ENCODE peak calls at places on chromosomes 12 and 14, in eight cellular contexts. K is bronchial epithelial cell, G is tibial artery, U is AG10803, D is lower leg skin, P is PC-3, C is prostate gland, N is mucosa of descending colon. F is an unnamed sample.

GRCh38 chr12:120259418-120260202 is 5.9 kb downstream of the PXN start:
- DNase-seq in K (no peak), G (no peak), U (peak; percentile 85), D (peak; percentile 44), P (no peak), C (no peak), N (peak; percentile 56), F (peak; percentile 88)

GRCh38 chr12:76765598-76765997 is 1.7 kb downstream of the ZDHHC17 start:
- DNase-seq in K (no peak), G (no peak), U (peak; percentile 53), D (no peak), P (no peak), C (no peak), N (no peak), F (no peak)

GRCh38 chr14:104443391-104444158 is 136.0 kb upstream of the C14orf180 start:
- DNase-seq in K (no peak), G (peak; percentile 58), U (no peak), D (no peak), P (no peak), C (no peak), N (no peak), F (no peak)

GRCh38 chr12:130031571-130032189 is 127.9 kb upstream of the TMEM132D start:
- DNase-seq in K (peak; percentile 30), G (no peak), U (peak; percentile 6), D (no peak), P (peak; percentile 62), C (no peak), N (no peak), F (no peak)

GRCh38 chr14:75267141-75267601 is 11.5 kb upstream of the FOS start:
- DNase-seq in K (no peak), G (no peak), U (peak; percentile 87), D (no peak), P (no peak), C (no peak), N (no peak), F (peak; percentile 82)

GRCh38 chr12:12294215-12295005 is 27.6 kb upstream of the LRP6 start:
- DNase-seq in K (no peak), G (no peak), U (peak; percentile 45), D (no peak), P (no peak), C (peak; percentile 32), N (no peak), F (peak; percentile 64)

GRCh38 chr12:77213316-77213715 is 147.9 kb upstream of the E2F7 start:
- DNase-seq in K (no peak), G (no peak), U (no peak), D (no peak), P (no peak), C (no peak), N (no peak), F (no peak)

GRCh38 chr14:37048666-37049071 is 123.7 kb downstream of the SLC25A21 start:
- DNase-seq in K (peak; percentile 92), G (no peak), U (no peak), D (no peak), P (peak; percentile 94), C (no peak), N (no peak), F (peak; percentile 57)

GRCh38 chr14:36652542-36653201 is 9.0 kb upstream of the PAX9 start:
- DNase-seq in K (no peak), G (no peak), U (no peak), D (no peak), P (peak; percentile 71), C (no peak), N (no peak), F (no peak)

GRCh38 chr12:13980548-13981295 is 680 bp downstream of the GRIN2B start:
- DNase-seq in K (no peak), G (no peak), U (no peak), D (no peak), P (no peak), C (no peak), N (peak; percentile 50), F (no peak)

GRCh38 chr12:73514672-73515071 is 1023.0 kb upstream of the ATXN7L3B start:
- DNase-seq in K (no peak), G (no peak), U (no peak), D (no peak), P (peak; percentile 13), C (no peak), N (no peak), F (no peak)

GRCh38 chr12:49868952-49869815 is 26.3 kb upstream of the BCDIN3D start:
- DNase-seq in K (no peak), G (peak; percentile 90), U (peak; percentile 79), D (peak; percentile 47), P (no peak), C (peak; percentile 65), N (peak; percentile 78), F (peak; percentile 100)

GRCh38 chr12:74539261-74539660 is 1.6 kb downstream of the ATXN7L3B start:
- DNase-seq in K (no peak), G (no peak), U (no peak), D (no peak), P (peak; percentile 7), C (no peak), N (no peak), F (no peak)

GRCh38 chr12:34398706-34399630 is 376.7 kb downstream of the ALG10 start:
- DNase-seq in K (no peak), G (peak; percentile 57), U (no peak), D (peak; percentile 7), P (no peak), C (peak; percentile 2), N (peak; percentile 24), F (no peak)

GRCh38 chr12:125455556-125455955 is 390.3 kb downstream of the AACS start:
- DNase-seq in K (no peak), G (no peak), U (no peak), D (no peak), P (no peak), C (no peak), N (no peak), F (no peak)
- TF ChIP-seq CTCF in K (no peak), G (no peak), U (no peak), D (no peak), P (peak; percentile 17), C (no peak), N (no peak), F (no peak)

GRCh38 chr14:99600232-99600888 is 3.6 kb downstream of the CCDC85C start:
- DNase-seq in K (no peak), G (no peak), U (no peak), D (no peak), P (no peak), C (no peak), N (no peak), F (no peak)

GRCh38 chr14:99602054-99602787 is 1.8 kb downstream of the CCDC85C start:
- DNase-seq in K (no peak), G (no peak), U (peak; percentile 15), D (no peak), P (peak; percentile 47), C (peak; percentile 23), N (peak; percentile 78), F (no peak)

GRCh38 chr14:99599440-99599839 is 4.6 kb downstream of the CCDC85C start:
- DNase-seq in K (no peak), G (no peak), U (no peak), D (no peak), P (no peak), C (no peak), N (no peak), F (no peak)

GRCh38 chr14:99602788-99603415 is 1.1 kb downstream of the CCDC85C start:
- DNase-seq in K (no peak), G (no peak), U (no peak), D (no peak), P (no peak), C (no peak), N (no peak), F (no peak)

GRCh38 chr14:99601301-99601945 is 2.6 kb downstream of the CCDC85C start:
- DNase-seq in K (no peak), G (no peak), U (peak; percentile 32), D (no peak), P (peak; percentile 45), C (no peak), N (no peak), F (peak; percentile 58)
- H3K4me3 ChIP-seq in K (peak overlapping the region; percentile 41), G (peak overlapping the region; percentile 86), U (peak overlapping the region; percentile 49), D (no peak overlapping the region), P (peak overlapping the region; percentile 75), C (peak overlapping the region; percentile 54), N (peak overlapping the region; percentile 32), F (peak overlapping the region; percentile 59)

DNA sequence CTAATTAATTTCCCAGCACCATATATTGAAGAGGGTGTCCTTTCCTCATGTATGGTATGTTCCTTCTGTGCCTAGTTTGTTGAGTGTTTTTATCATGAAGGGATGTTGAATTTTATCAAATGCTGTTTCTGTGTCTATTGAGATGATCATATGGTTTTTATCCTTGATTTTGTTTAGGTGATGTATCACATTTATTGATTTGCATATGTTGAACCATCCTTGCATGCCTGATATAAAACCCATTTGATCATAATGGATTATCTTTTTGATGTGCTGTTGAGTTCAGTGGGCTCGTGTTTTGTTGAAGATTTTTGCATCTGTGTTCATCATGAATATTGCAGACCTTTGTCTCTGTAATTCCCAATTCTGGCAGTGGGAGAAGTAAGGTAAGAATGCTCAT is 44.6 kb downstream of the RASSF8 start:
- DNase-seq in K (no peak), G (no peak), U (no peak), D (no peak), P (no peak), C (no peak), N (no peak), F (no peak)
- TF ChIP-seq CTCF in K (no peak), G (no peak), U (no peak), D (no peak), P (no peak), C (no peak), N (no peak), F (no peak)

DNA sequence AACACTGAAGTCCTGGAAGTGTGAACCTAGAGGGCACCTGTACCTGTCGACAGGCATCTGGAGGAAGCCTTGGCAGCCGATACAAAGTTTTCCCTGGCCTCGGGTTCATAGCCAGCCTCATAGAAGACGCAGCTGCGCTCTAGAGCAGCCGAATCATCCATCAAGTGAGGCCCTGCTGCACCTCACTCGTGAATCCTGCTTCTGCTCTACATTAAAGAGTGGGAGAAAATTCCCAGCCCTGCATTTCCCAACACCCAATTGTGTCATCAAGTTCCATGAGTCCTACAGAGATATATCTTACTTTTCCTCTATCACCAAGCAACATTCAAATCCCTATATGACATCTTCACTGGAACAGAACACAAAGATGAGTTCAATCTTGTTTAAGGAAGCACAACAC is 139.4 kb downstream of the TTC7B start:
- DNase-seq in K (peak; percentile 27), G (no peak), U (peak; percentile 18), D (no peak), P (no peak), C (no peak), N (no peak), F (peak; percentile 69)
- H3K4me3 ChIP-seq in K (no peak overlapping the region), G (no peak overlapping the region), U (no peak overlapping the region), D (no peak overlapping the region), P (no peak overlapping the region), C (no peak overlapping the region), N (no peak overlapping the region), F (no peak overlapping the region)